ENCODE peak calls at places on chromosomes 16 and 17, in eight cellular contexts. Q, G, P, H, N, K, S and X are unnamed samples.

GRCh38 chr17:74856113-74856512 is 3.6 kb downstream of the GRIN2C start:
- DNase-seq in P (no peak), H (no peak), K (no peak), G (no peak), S (no peak), N (no peak), Q (no peak), X (no peak)

GRCh38 chr17:78818932-78819331 is 21.7 kb downstream of the USP36 start:
- DNase-seq in Q (peak; percentile 71), P (no peak), G (no peak), K (peak; percentile 75), H (no peak), N (no peak), S (no peak), X (no peak)

GRCh38 chr17:74865504-74866197 is 6.0 kb upstream of the GRIN2C start:
- DNase-seq in G (no peak), H (no peak), S (no peak), P (no peak), K (peak; percentile 23), Q (no peak), N (no peak), X (no peak)

GRCh38 chr16:68360547-68360946 is 49.7 kb downstream of the PRMT7 start:
- DNase-seq in Q (no peak), K (no peak), S (no peak), H (no peak), G (no peak), P (no peak), N (no peak), X (no peak)

GRCh38 chr17:66431910-66432309 is 129.5 kb downstream of the PRKCA start:
- DNase-seq in N (no peak), H (no peak), P (no peak), G (no peak), K (no peak), Q (no peak), S (peak; percentile 33), X (no peak)

GRCh38 chr17:51000835-51001638 is 119.6 kb downstream of the SPAG9 start:
- DNase-seq in N (no peak), G (peak; percentile 27), S (peak; percentile 35), K (peak; percentile 77), H (no peak), P (peak; percentile 66), Q (no peak), X (no peak)

GRCh38 chr16:72935896-72936295 is 112.0 kb downstream of the ZFHX3 start:
- DNase-seq in N (no peak), Q (no peak), H (no peak), P (no peak), S (no peak), K (no peak), G (no peak), X (no peak)

GRCh38 chr16:10876799-10877341 is at the start of gene CIITA:
- DNase-seq in K (peak; percentile 33), G (peak; percentile 97), P (no peak), S (peak; percentile 24), H (peak; percentile 88), N (peak; percentile 76), Q (peak; percentile 95), X (peak; percentile 74)

GRCh38 chr17:55407641-55408566 is 13.7 kb downstream of the MMD start:
- DNase-seq in N (no peak), S (no peak), K (no peak), Q (no peak), P (peak; percentile 49), H (no peak), G (no peak), X (no peak)

GRCh38 chr16:138049-138417 is 440 bp downstream of the NPRL3 start:
- DNase-seq in N (peak; percentile 27), Q (no peak), P (peak; percentile 49), S (peak; percentile 1), G (no peak), H (no peak), K (peak; percentile 28), X (no peak)

GRCh38 chr17:47692895-47693666 is 880 bp upstream of the TBKBP1 start:
- DNase-seq in P (peak; percentile 46), G (no peak), H (no peak), N (no peak), Q (no peak), K (no peak), S (no peak), X (no peak)

GRCh38 chr17:5042152-5043022 is 7.2 kb upstream of the SLC52A1 start:
- DNase-seq in K (no peak), S (no peak), P (no peak), N (no peak), Q (no peak), G (no peak), H (no peak), X (no peak)

GRCh38 chr17:57746221-57746620 is 1.1 kb upstream of the CCDC182 start:
- DNase-seq in S (no peak), Q (no peak), H (no peak), N (no peak), P (no peak), G (no peak), K (no peak), X (no peak)

GRCh38 chr17:75688209-75688771 is 21.2 kb downstream of the SAP30BP start:
- DNase-seq in G (no peak), N (no peak), P (no peak), Q (no peak), H (no peak), K (no peak), S (no peak), X (no peak)

GRCh38 chr16:52066951-52067350 is 480.0 kb downstream of the TOX3 start:
- DNase-seq in N (no peak), G (no peak), Q (no peak), P (no peak), K (no peak), H (no peak), S (no peak), X (no peak)

GRCh38 chr17:44757918-44758413 is 822 bp upstream of the ADAM11 start:
- DNase-seq in P (no peak), G (no peak), N (no peak), K (no peak), Q (no peak), H (no peak), S (no peak), X (no peak)

GRCh38 chr17:44759916-44760243 is 1.1 kb downstream of the ADAM11 start:
- DNase-seq in N (no peak), Q (no peak), G (no peak), K (no peak), H (no peak), S (no peak), P (no peak), X (no peak)

GRCh38 chr17:44758414-44759095 is at the start of gene ADAM11:
- DNase-seq in Q (no peak), K (no peak), N (no peak), P (no peak), G (no peak), H (no peak), S (no peak), X (no peak)

GRCh38 chr17:44760474-44761308 is 1.9 kb downstream of the ADAM11 start:
- DNase-seq in N (no peak), Q (no peak), S (no peak), H (no peak), G (no peak), P (no peak), K (no peak), X (no peak)

GRCh38 chr17:44759096-44759915 is 518 bp downstream of the ADAM11 start:
- DNase-seq in N (no peak), P (no peak), G (no peak), Q (no peak), H (no peak), S (no peak), K (no peak), X (no peak)
- H3K4me3 ChIP-seq in N (peak overlapping the region; percentile 58), P (peak overlapping the region; percentile 56), G (no peak overlapping the region), Q (peak overlapping the region; percentile 55), H (peak overlapping the region; percentile 63), S (peak overlapping the region; percentile 40), K (peak overlapping the region; percentile 34), X (no peak overlapping the region)

DNA sequence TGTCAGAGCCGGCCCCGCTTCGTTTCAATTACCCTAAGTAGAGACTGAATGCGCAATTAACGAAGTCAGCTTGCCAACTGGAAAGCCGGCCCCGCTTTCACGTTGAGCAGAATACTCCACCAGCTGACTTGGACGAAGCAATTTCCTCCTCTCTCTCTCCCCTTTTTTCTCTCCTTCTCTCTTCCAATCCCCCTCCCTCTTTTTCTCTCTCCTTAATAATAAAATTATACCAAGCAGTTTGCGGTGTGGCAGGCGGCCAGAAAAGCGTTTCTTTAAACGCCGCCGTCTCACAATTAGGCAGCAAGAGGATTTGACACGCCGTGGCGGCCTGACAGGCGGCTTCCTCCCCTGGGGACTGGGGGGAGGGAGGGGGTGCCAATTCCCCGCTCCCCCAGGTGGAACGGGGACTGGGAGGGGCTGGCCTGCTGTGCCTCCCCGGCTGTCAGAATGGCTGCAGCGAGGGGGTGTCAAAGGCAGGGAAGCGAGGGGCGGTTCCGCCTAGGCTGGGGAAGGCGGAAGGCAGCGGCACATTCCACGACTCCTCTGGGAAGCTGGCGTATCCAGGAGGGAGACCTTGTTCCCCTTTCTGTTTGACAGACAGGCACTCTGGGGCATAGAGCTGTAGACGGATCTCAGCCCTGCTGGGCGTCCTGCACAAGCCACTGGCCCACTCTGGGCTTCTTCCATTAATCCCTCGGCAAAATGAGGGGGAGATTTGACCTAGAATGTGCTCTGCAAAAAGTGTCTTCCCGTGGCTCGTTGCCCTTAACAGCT is 52.8 kb downstream of the SREBF1 start:
- DNase-seq in P (no peak), H (no peak), G (peak; percentile 17), S (no peak), K (peak; percentile 99), N (peak; percentile 49), Q (peak; percentile 62), X (peak; percentile 54)
- H3K36me3 ChIP-seq in P (no peaks in the 10 kb centered on the region), H (no peaks in the 10 kb centered on the region), G (no peaks in the 10 kb centered on the region), S (no peaks in the 10 kb centered on the region), K (no peaks in the 10 kb centered on the region), N (no peaks in the 10 kb centered on the region), Q (no peaks in the 10 kb centered on the region), X (no peaks in the 10 kb centered on the region)

DNA sequence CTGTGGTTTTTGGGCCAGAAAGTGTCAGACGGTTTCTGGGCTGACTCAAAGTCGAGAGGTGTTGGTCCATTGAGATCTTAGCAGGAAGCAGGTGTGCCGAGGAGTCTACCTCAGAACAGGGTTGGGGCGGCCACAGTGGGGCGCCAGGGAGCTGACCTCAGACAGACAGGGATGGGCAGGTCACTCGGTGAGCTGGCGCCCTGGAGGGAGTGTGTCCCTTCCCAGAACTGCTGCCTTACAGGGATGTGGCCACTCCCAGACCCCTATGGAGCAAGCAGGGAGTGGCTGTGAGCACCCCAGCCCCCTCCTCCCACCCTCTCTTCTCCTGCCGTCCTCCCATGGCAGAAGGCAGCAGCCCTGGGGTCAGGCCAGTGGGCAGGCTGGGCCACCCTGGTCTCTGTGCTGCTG is 14.0 kb upstream of the DPEP1 start:
- DNase-seq in N (no peak), G (no peak), Q (no peak), S (no peak), K (no peak), P (peak; percentile 85), H (no peak), X (no peak)
- TF ChIP-seq CTCF in N (no peak), G (peak; percentile 38), Q (peak; percentile 79), S (peak; percentile 56), K (peak; percentile 25), P (peak; percentile 71), H (no peak), X (no peak)

GRCh38 chr16:49275870-49276269 is 5.8 kb downstream of the CBLN1 start:
- DNase-seq in N (no peak), G (no peak), K (no peak), H (no peak), P (no peak), S (no peak), Q (no peak), X (no peak)
- H3K4me3 ChIP-seq in N (no peak overlapping the region), G (no peak overlapping the region), K (no peak overlapping the region), H (no peak overlapping the region), P (no peak overlapping the region), S (no peak overlapping the region), Q (no peak overlapping the region), X (no peak overlapping the region)